ENCODE peak calls at places on chromosome 21, in ten cellular contexts. W is mesendoderm, G is hepatocyte, K is H9, O is H1, S is HCT116, B is neural progenitor cell, H is astrocyte, X is SK-N-SH, T is PC-3. R is an unnamed sample. For H3K79me2, the result is how much of the 10 kb centered on the place peaks cover.

GRCh38 chr21:32061755-32062154 is 188.9 kb downstream of the HUNK start:
- DNase-seq in W (no peak), G (no peak), K (no peak), O (no peak), S (no peak), B (no peak), H (no peak), X (no peak), T (no peak), R (no peak)

GRCh38 chr21:33662046-33662445 is 19.7 kb downstream of the ITSN1 start:
- DNase-seq in W (no peak), G (no peak), K (no peak), O (no peak), S (no peak), B (no peak), H (no peak), X (no peak), T (no peak), R (no peak)

GRCh38 chr21:46124926-46125845 is 27.3 kb downstream of the COL6A2 start:
- DNase-seq in W (no peak), G (no peak), K (peak), O (no peak), S (no peak), B (no peak), H (no peak), X (peak), T (no peak), R (peak)

GRCh38 chr21:22552390-22552789 is 1554.2 kb downstream of the NCAM2 start:
- DNase-seq in W (no peak), G (no peak), K (no peak), O (no peak), S (no peak), B (no peak), H (no peak), X (no peak), T (no peak), R (no peak)

GRCh38 chr21:26806734-26807372 is 38.4 kb downstream of the ADAMTS1 start:
- DNase-seq in W (no peak), G (no peak), K (no peak), O (no peak), S (no peak), B (no peak), H (peak), X (no peak), T (peak), R (no peak)

GRCh38 chr21:41805643-41806042 is 38.8 kb upstream of the RIPK4 start:
- DNase-seq in W (no peak), G (no peak), K (no peak), O (no peak), S (no peak), B (no peak), H (no peak), X (no peak), T (no peak), R (no peak)

GRCh38 chr21:38965910-38966504 is 160.3 kb downstream of the ETS2 start:
- DNase-seq in W (peak), G (peak), K (peak), O (no peak), S (no peak), B (peak), H (no peak), X (peak), T (no peak), R (no peak)

GRCh38 chr21:29827236-29827635 is 112.6 kb downstream of the GRIK1 start:
- DNase-seq in W (no peak), G (no peak), K (no peak), O (no peak), S (no peak), B (no peak), H (no peak), X (no peak), T (peak), R (no peak)

GRCh38 chr21:17513214-17514123 is 626 bp downstream of the CXADR start:
- DNase-seq in W (peak), G (peak), K (peak), O (no peak), S (no peak), B (peak), H (peak), X (peak), T (peak), R (peak)

GRCh38 chr21:32336711-32337110 is 38.1 kb downstream of the MRAP start:
- DNase-seq in W (no peak), G (no peak), K (no peak), O (no peak), S (no peak), B (no peak), H (peak), X (no peak), T (peak), R (no peak)

GRCh38 chr21:33682992-33683627 is 40.8 kb downstream of the ITSN1 start:
- DNase-seq in W (peak), G (peak), K (no peak), O (peak), S (peak), B (no peak), H (peak), X (no peak), T (peak), R (no peak)

GRCh38 chr21:20270365-20271055 is 727.7 kb upstream of the NCAM2 start:
- DNase-seq in W (no peak), G (no peak), K (no peak), O (no peak), S (no peak), B (no peak), H (no peak), X (no peak), T (no peak), R (peak)

GRCh38 chr21:15437873-15438272 is 291.9 kb upstream of the USP25 start:
- DNase-seq in W (no peak), G (no peak), K (no peak), O (no peak), S (no peak), B (no peak), H (peak), X (no peak), T (peak), R (no peak)

DNA sequence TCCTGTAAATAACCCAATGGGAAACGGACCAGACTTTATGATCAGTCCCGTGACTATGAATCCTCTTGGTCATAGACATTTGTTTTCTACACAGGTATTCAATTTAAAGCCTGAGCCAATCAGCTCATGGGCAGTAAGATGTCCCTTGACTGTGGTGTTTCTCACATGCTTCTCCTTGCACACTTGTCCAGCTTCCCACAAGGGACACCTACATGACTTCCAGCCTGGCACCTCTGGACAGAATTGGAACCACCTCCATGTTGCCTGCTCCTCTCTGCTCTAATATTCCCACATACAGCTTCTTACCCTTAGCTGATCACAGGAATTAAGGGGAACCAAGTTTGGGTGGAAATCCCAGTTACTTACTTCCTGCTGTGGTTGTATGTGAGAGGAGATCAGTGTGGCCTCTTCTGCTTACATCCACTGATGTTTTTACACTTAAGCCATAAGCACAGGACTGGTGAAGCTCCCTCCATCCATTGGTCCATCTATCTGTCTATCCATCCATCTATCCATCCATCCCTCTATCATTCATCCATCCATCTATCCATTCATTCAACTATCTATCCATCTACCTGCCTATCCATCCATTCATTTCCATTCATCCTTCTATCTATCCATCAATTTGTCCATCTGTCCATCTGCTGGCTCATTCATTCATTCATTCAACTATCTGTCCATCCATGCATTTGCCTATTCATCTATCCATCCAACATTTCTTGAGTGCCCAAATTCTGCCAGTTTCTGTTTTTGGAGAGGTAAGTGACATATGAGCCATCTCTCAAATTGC is 16.4 kb downstream of the RUNX1 start:
- DNase-seq in W (no peak), G (no peak), K (no peak), O (no peak), S (no peak), B (no peak), H (no peak), X (no peak), T (no peak), R (no peak)
- H3K79me2 ChIP-seq in W (under half), G (under half), K (under half), O (under half), S (under half), B (under half), H (half or more), X (under half), T (half or more), R (under half)

DNA sequence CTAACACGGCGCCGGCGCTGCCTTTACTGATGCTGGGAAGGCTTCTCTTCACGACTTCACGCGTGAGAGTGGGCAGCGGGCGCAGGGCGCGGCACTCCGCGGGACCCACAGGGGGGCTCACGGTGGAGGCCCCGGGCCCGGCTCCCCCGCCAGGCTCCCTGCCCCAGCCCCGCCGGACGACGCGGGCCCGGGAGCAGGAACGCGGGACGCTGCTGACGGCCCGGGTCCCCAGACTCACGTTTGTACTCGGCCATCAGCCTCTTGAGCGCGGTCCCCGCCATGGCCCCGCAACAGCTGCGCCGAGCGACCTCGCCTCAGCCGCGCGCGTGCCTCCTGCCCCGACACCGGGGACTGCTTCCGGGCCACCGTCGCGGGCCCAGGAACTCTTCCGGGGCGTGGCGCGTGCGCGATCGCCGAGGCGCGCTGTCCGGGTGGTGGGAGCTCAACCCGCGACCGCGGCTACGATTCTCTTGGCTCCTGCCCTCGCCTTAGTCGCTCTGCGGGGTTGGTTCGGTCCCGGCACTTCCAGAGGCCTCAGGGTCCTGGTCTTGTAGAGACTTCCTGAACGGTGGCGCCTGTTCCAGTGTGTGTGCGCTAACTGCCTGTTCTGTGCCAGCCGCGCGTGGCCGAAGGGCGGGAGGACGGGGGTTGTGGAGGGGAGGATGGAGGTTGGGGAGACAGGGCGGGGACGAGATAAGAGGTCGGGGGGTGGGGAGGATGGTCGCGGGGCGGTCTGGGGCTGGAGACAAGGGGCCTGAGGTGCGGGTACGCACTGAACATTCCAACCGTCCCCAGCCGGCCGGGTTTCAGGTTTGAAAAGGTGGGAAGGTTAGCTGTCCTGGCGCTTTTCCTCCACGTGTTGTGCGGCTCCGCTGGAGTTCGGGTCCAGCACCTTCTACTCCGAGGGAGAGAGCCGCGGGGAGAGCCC is at the start of gene UBE2G2:
- DNase-seq in W (peak), G (peak), K (peak), O (no peak), S (peak), B (peak), H (peak), X (peak), T (peak), R (peak)
- H3K79me2 ChIP-seq in W (under half), G (under half), K (under half), O (under half), S (half or more), B (half or more), H (half or more), X (half or more), T (half or more), R (half or more)

GRCh38 chr21:34820051-34820450 is 151.3 kb downstream of the CLIC6 start:
- DNase-seq in W (peak), G (no peak), K (peak), O (no peak), S (no peak), B (no peak), H (no peak), X (no peak), T (no peak), R (no peak)

GRCh38 chr21:34822209-34822608 is 153.4 kb downstream of the CLIC6 start:
- DNase-seq in W (no peak), G (no peak), K (no peak), O (no peak), S (no peak), B (no peak), H (no peak), X (no peak), T (no peak), R (no peak)

GRCh38 chr21:34819357-34819999 is 150.7 kb downstream of the CLIC6 start:
- DNase-seq in W (peak), G (no peak), K (no peak), O (no peak), S (no peak), B (no peak), H (no peak), X (no peak), T (no peak), R (no peak)

GRCh38 chr21:34822957-34823356 is 154.2 kb downstream of the CLIC6 start:
- DNase-seq in W (peak), G (peak), K (no peak), O (no peak), S (no peak), B (no peak), H (peak), X (no peak), T (peak), R (peak)

DNA sequence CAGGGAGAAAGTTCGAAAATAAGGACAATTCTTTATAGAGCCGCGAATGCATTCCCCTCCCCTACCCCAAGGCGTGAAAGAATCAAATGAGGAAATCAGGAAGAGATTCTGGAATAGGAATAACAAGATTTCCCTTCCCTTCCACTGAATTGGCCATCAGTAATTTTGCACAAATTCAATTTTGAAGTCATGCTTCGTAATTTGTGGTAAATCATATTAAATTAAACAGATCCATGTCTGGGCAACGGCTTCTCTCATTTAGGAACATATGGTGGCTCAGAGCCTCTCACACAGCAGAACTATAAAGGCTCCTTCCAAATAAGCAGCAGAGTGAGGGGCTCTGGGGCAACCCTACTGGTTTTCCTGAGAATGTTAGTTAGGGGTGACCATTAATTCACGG is 152.9 kb downstream of the CLIC6 start:
- DNase-seq in W (no peak), G (no peak), K (no peak), O (no peak), S (no peak), B (no peak), H (no peak), X (peak), T (no peak), R (no peak)
- H3K79me2 ChIP-seq in W (under half), G (under half), K (under half), O (under half), S (under half), B (under half), H (under half), X (half or more), T (under half), R (half or more)

GRCh38 chr21:37245151-37245550 is 22.0 kb downstream of the VPS26C start:
- DNase-seq in W (no peak), G (no peak), K (no peak), O (no peak), S (no peak), B (no peak), H (no peak), X (no peak), T (no peak), R (no peak)

GRCh38 chr21:37244506-37245083 is 22.5 kb downstream of the VPS26C start:
- DNase-seq in W (no peak), G (no peak), K (no peak), O (no peak), S (no peak), B (no peak), H (peak), X (no peak), T (no peak), R (no peak)

GRCh38 chr21:37241426-37241825 is 25.7 kb downstream of the VPS26C start:
- DNase-seq in W (no peak), G (no peak), K (no peak), O (no peak), S (no peak), B (no peak), H (no peak), X (no peak), T (no peak), R (no peak)

GRCh38 chr21:37240978-37241377 is 26.2 kb downstream of the VPS26C start:
- DNase-seq in W (no peak), G (no peak), K (no peak), O (no peak), S (no peak), B (no peak), H (no peak), X (no peak), T (no peak), R (no peak)

DNA sequence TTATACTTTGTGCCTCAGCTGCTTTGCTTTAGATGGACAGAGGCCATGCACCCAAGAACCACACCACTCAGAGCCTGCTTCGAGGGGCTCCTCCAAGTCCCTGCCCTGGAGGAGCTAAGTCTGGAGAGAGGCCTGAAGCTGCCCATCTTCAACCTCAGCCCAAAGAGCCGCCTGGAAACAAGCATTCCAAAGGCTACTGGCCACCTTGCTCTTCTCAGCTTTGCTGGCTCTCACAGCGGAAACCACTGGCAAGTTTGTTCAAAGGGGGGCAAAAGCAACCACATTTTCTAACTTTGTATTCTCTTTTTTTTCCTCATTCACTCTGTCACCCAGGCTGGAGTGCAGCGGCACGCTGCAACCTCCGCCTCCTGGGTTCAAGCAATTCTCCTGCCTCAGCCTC is 23.2 kb downstream of the VPS26C start:
- DNase-seq in W (no peak), G (no peak), K (no peak), O (no peak), S (no peak), B (no peak), H (no peak), X (no peak), T (no peak), R (no peak)
- H3K79me2 ChIP-seq in W (under half), G (half or more), K (under half), O (half or more), S (half or more), B (half or more), H (half or more), X (half or more), T (half or more), R (half or more)

GRCh38 chr21:42975886-42976608 is 1.7 kb downstream of the PKNOX1 start:
- DNase-seq in W (no peak), G (no peak), K (no peak), O (no peak), S (no peak), B (no peak), H (no peak), X (no peak), T (no peak), R (peak)
- H3K79me2 ChIP-seq in W (under half), G (half or more), K (under half), O (half or more), S (under half), B (half or more), H (half or more), X (half or more), T (half or more), R (half or more)

DNA sequence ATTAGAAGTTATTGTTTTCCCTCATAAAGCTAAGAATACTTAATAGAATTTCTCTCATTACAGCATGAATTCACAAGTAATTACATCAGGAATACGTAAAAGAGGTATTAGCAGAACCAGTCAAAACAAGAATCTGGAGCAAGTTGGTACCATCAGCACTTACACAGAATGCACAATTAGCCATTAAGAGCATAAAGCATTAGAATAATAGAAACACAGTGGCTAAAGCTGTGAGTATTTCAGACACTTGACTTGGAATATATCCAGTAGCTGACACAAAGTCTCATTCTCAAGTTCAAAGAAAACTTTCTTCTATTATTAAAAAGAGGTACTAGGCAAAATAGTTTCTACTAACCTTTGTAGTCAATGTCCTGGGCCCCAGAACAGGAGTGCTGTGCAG is 49.6 kb downstream of the KRTAP19-8 start:
- DNase-seq in W (no peak), G (no peak), K (no peak), O (no peak), S (no peak), B (no peak), H (no peak), X (no peak), T (no peak), R (no peak)
- H3K79me2 ChIP-seq in W (under half), G (under half), K (under half), O (under half), S (under half), B (under half), H (under half), X (under half), T (under half), R (under half)

GRCh38 chr21:44962481-44962966 is 22.7 kb downstream of the SLX9 start:
- DNase-seq in W (no peak), G (peak), K (no peak), O (no peak), S (no peak), B (no peak), H (peak), X (no peak), T (no peak), R (peak)
- H3K79me2 ChIP-seq in W (under half), G (under half), K (under half), O (under half), S (half or more), B (under half), H (half or more), X (under half), T (half or more), R (under half)

R was measured in osteoblast.